ENCODE peak calls at places on chromosomes 6 and 20, in eight cellular contexts. One of them, this sample, is unnamed.

GRCh38 chr6:45436544-45437440 is 59.1 kb upstream of the SUPT3H start:
- DNase-seq in lower leg skin: no peak
- DNase-seq in putamen: no peak
- DNase-seq in neural crest cell: no peak
- DNase-seq in osteoblast: no peak
- DNase-seq in mammary epithelial cell: peak
- DNase-seq in spleen: no peak
- DNase-seq in lower lobe of right lung: no peak
- DNase-seq in this sample: no peak

GRCh38 chr20:43914697-43915208 is at the start of gene TOX2:
- DNase-seq in lower leg skin: no peak
- DNase-seq in putamen: no peak
- DNase-seq in neural crest cell: peak
- DNase-seq in osteoblast: no peak
- DNase-seq in mammary epithelial cell: no peak
- DNase-seq in spleen: peak
- DNase-seq in lower lobe of right lung: peak
- DNase-seq in this sample: no peak

GRCh38 chr6:114096553-114097172 is 125.7 kb upstream of the HDAC2 start:
- DNase-seq in lower leg skin: no peak
- DNase-seq in putamen: peak
- DNase-seq in neural crest cell: no peak
- DNase-seq in osteoblast: no peak
- DNase-seq in mammary epithelial cell: no peak
- DNase-seq in spleen: no peak
- DNase-seq in lower lobe of right lung: no peak
- DNase-seq in this sample: no peak

GRCh38 chr20:57342829-57343228 is 8.2 kb upstream of the RAE1 start:
- DNase-seq in lower leg skin: no peak
- DNase-seq in putamen: no peak
- DNase-seq in neural crest cell: no peak
- DNase-seq in osteoblast: no peak
- DNase-seq in mammary epithelial cell: peak
- DNase-seq in spleen: no peak
- DNase-seq in lower lobe of right lung: no peak
- DNase-seq in this sample: no peak

GRCh38 chr20:1287306-1287705 is 21.2 kb downstream of the SNPH start:
- DNase-seq in lower leg skin: no peak
- DNase-seq in putamen: no peak
- DNase-seq in neural crest cell: no peak
- DNase-seq in osteoblast: no peak
- DNase-seq in mammary epithelial cell: no peak
- DNase-seq in spleen: no peak
- DNase-seq in lower lobe of right lung: no peak
- DNase-seq in this sample: no peak

GRCh38 chr6:111972714-111973678 is 80.9 kb upstream of the CCN6 start:
- DNase-seq in lower leg skin: peak
- DNase-seq in putamen: no peak
- DNase-seq in neural crest cell: no peak
- DNase-seq in osteoblast: peak
- DNase-seq in mammary epithelial cell: peak
- DNase-seq in spleen: no peak
- DNase-seq in lower lobe of right lung: no peak
- DNase-seq in this sample: peak

GRCh38 chr6:151370509-151371078 is 20.8 kb downstream of the ZBTB2 start:
- DNase-seq in lower leg skin: no peak
- DNase-seq in putamen: no peak
- DNase-seq in neural crest cell: no peak
- DNase-seq in osteoblast: peak
- DNase-seq in mammary epithelial cell: no peak
- DNase-seq in spleen: no peak
- DNase-seq in lower lobe of right lung: no peak
- DNase-seq in this sample: no peak

GRCh38 chr6:10030942-10031537 is 383.8 kb downstream of the TFAP2A start:
- DNase-seq in lower leg skin: no peak
- DNase-seq in putamen: peak
- DNase-seq in neural crest cell: no peak
- DNase-seq in osteoblast: no peak
- DNase-seq in mammary epithelial cell: peak
- DNase-seq in spleen: no peak
- DNase-seq in lower lobe of right lung: no peak
- DNase-seq in this sample: no peak

GRCh38 chr6:97068211-97068610 is 143.7 kb downstream of the KLHL32 start:
- DNase-seq in lower leg skin: no peak
- DNase-seq in putamen: no peak
- DNase-seq in neural crest cell: peak
- DNase-seq in osteoblast: no peak
- DNase-seq in mammary epithelial cell: peak
- DNase-seq in spleen: no peak
- DNase-seq in lower lobe of right lung: no peak
- DNase-seq in this sample: no peak

GRCh38 chr20:47551841-47552240 is 50.2 kb downstream of the NCOA3 start:
- DNase-seq in lower leg skin: no peak
- DNase-seq in putamen: no peak
- DNase-seq in neural crest cell: no peak
- DNase-seq in osteoblast: no peak
- DNase-seq in mammary epithelial cell: no peak
- DNase-seq in spleen: no peak
- DNase-seq in lower lobe of right lung: no peak
- DNase-seq in this sample: no peak